ENCODE peak calls at places on chromosomes 6 and 20, in eight cellular contexts. Q, U, O, L, D, K, E and J are unnamed samples.

GRCh38 chr6:89146748-89147715 is 1.2 kb downstream of the PM20D2 start:
- DNase-seq in Q (no peak), U (peak), O (peak), L (peak), D (no peak), K (peak), E (no peak), J (no peak)

GRCh38 chr6:150491131-150491795 is 108.4 kb upstream of the PLEKHG1 start:
- DNase-seq in Q (no peak), U (no peak), O (peak), L (no peak), D (no peak), K (peak), E (no peak), J (no peak)

GRCh38 chr20:24785141-24785924 is 163.7 kb upstream of the CST7 start:
- DNase-seq in Q (no peak), U (no peak), O (no peak), L (no peak), D (no peak), K (peak), E (no peak), J (no peak)

GRCh38 chr20:6560978-6561377 is 206.5 kb upstream of the BMP2 start:
- DNase-seq in Q (no peak), U (peak), O (no peak), L (no peak), D (no peak), K (no peak), E (no peak), J (no peak)

GRCh38 chr20:18056174-18057105 is 1.3 kb downstream of the OVOL2 start:
- DNase-seq in Q (peak), U (peak), O (no peak), L (no peak), D (no peak), K (peak), E (peak), J (peak)

GRCh38 chr6:137025786-137026730 is 18.7 kb downstream of the IL20RA start:
- DNase-seq in Q (no peak), U (peak), O (no peak), L (no peak), D (no peak), K (no peak), E (peak), J (no peak)

GRCh38 chr6:150894935-150895686 is 29.6 kb downstream of the MTHFD1L start:
- DNase-seq in Q (no peak), U (no peak), O (no peak), L (no peak), D (no peak), K (no peak), E (no peak), J (no peak)

GRCh38 chr20:51091564-51092195 is 68.8 kb upstream of the KCNG1 start:
- DNase-seq in Q (no peak), U (no peak), O (no peak), L (no peak), D (no peak), K (no peak), E (no peak), J (no peak)

GRCh38 chr20:5719861-5720401 is 30.3 kb upstream of the SHLD1 start:
- DNase-seq in Q (no peak), U (peak), O (no peak), L (no peak), D (no peak), K (peak), E (no peak), J (no peak)

GRCh38 chr20:59631751-59632380 is 27.5 kb downstream of the PHACTR3 start:
- DNase-seq in Q (no peak), U (no peak), O (no peak), L (no peak), D (no peak), K (no peak), E (no peak), J (no peak)

GRCh38 chr20:9710685-9711084 is 128.2 kb downstream of the PAK5 start:
- DNase-seq in Q (no peak), U (no peak), O (no peak), L (no peak), D (no peak), K (no peak), E (no peak), J (no peak)

GRCh38 chr6:49342410-49342809 is 120.6 kb downstream of the MMUT start:
- DNase-seq in Q (no peak), U (no peak), O (no peak), L (no peak), D (no peak), K (no peak), E (no peak), J (peak)

GRCh38 chr20:57265649-57266250 is 691 bp downstream of the BMP7 start:
- DNase-seq in Q (no peak), U (no peak), O (no peak), L (no peak), D (no peak), K (peak), E (no peak), J (no peak)

GRCh38 chr6:84052204-84052882 is 18.8 kb downstream of the MRAP2 start:
- DNase-seq in Q (no peak), U (peak), O (no peak), L (peak), D (no peak), K (peak), E (no peak), J (peak)

GRCh38 chr20:31644701-31645100 is 7.0 kb downstream of the COX4I2 start:
- DNase-seq in Q (no peak), U (no peak), O (no peak), L (no peak), D (no peak), K (no peak), E (no peak), J (no peak)

GRCh38 chr6:138806889-138807288 is 11.0 kb downstream of the ECT2L start:
- DNase-seq in Q (no peak), U (peak), O (no peak), L (no peak), D (no peak), K (no peak), E (no peak), J (no peak)

GRCh38 chr20:25320035-25320800 is 70.4 kb downstream of the ABHD12 start:
- DNase-seq in Q (no peak), U (no peak), O (no peak), L (no peak), D (no peak), K (no peak), E (peak), J (no peak)

GRCh38 chr6:57297505-57297904 is 19.9 kb upstream of the PRIM2 start:
- DNase-seq in Q (no peak), U (no peak), O (no peak), L (no peak), D (no peak), K (no peak), E (no peak), J (no peak)

GRCh38 chr6:37042139-37042538 is 36.7 kb downstream of the FGD2 start:
- DNase-seq in Q (no peak), U (no peak), O (no peak), L (no peak), D (no peak), K (no peak), E (no peak), J (no peak)

GRCh38 chr6:87943191-87943590 is 104.5 kb upstream of the SPACA1 start:
- DNase-seq in Q (peak), U (no peak), O (no peak), L (no peak), D (no peak), K (no peak), E (no peak), J (no peak)

GRCh38 chr6:87941556-87942358 is 105.9 kb upstream of the SPACA1 start:
- DNase-seq in Q (no peak), U (no peak), O (no peak), L (no peak), D (no peak), K (no peak), E (no peak), J (no peak)

GRCh38 chr6:87945966-87946365 is 101.7 kb upstream of the SPACA1 start:
- DNase-seq in Q (no peak), U (no peak), O (no peak), L (no peak), D (no peak), K (no peak), E (no peak), J (no peak)

GRCh38 chr6:87945181-87945580 is 102.5 kb upstream of the SPACA1 start:
- DNase-seq in Q (no peak), U (no peak), O (no peak), L (no peak), D (no peak), K (no peak), E (no peak), J (no peak)

GRCh38 chr6:87944541-87944954 is 103.1 kb upstream of the SPACA1 start:
- DNase-seq in Q (no peak), U (peak), O (no peak), L (peak), D (no peak), K (peak), E (no peak), J (peak)
- TF ChIP-seq CTCF in Q (no peak), U (no peak), O (no peak), L (peak), D (no peak), K (peak), E (no peak), J (no peak)

GRCh38 chr20:53195882-53196610 is 223.9 kb downstream of the TSHZ2 start:
- DNase-seq in Q (no peak), U (no peak), O (no peak), L (no peak), D (no peak), K (no peak), E (no peak), J (no peak)
- TF ChIP-seq CTCF in Q (no peak), U (no peak), O (no peak), L (no peak), D (no peak), K (no peak), E (no peak), J (no peak)

GRCh38 chr6:166824880-166825250 is 131.5 kb downstream of the RNASET2 start:
- DNase-seq in Q (no peak), U (no peak), O (no peak), L (no peak), D (no peak), K (no peak), E (no peak), J (no peak)
- TF ChIP-seq CTCF in Q (no peak), U (no peak), O (no peak), L (no peak), D (no peak), K (no peak), E (no peak), J (no peak)

GRCh38 chr20:58558483-58559367 is 43.5 kb upstream of the APCDD1L start:
- DNase-seq in Q (no peak), U (no peak), O (no peak), L (no peak), D (no peak), K (no peak), E (no peak), J (no peak)
- TF ChIP-seq CTCF in Q (no peak), U (no peak), O (no peak), L (no peak), D (no peak), K (no peak), E (no peak), J (no peak)

DNA sequence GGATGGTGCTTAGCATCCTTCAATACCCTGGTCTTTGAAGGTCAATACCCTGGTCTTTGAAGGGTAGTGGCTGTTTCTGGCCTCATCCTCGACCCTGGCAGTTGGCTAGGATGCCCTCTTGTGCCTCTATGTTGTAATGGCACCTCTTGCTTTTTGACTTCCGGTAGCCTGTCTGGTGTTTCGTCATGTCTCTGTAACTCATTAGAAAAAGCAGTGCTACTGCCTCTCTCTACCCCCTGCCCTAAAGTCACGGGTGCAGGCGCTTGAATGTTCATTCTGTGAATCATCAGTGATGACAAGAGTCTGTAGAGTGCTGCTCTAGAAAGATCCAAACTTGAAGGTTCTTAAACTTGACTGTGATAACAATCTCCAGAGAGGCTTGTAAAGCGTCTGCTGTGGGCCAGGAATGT is 28.3 kb downstream of the RSPO4 start:
- DNase-seq in Q (peak), U (peak), O (peak), L (no peak), D (no peak), K (peak), E (peak), J (no peak)
- TF ChIP-seq CTCF in Q (peak), U (peak), O (peak), L (no peak), D (peak), K (peak), E (no peak), J (no peak)

DNA sequence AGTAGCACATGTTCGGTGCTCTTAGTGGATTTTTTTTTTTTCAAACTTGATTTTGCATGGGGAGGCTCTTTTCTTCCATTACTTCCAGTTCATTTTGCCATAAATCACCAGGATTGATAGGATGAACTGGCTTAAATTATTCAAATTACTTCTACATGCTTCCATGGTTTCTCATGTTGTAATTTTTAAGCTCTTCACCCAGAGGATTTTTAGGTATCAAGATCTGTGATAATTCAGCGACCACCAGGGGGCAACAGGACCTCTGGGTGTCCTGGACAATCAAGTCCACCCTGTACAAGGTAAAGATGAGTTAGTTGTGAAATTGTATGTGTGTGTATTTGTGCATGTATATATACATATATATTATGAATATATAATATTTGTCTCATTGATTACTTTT is 4.2 kb upstream of the EPHA7 start:
- DNase-seq in Q (no peak), U (peak), O (peak), L (no peak), D (no peak), K (peak), E (peak), J (peak)
- TF ChIP-seq CTCF in Q (no peak), U (peak), O (peak), L (peak), D (peak), K (peak), E (no peak), J (no peak)

GRCh38 chr6:42230320-42231034 is 12.8 kb upstream of the MRPS10 start:
- DNase-seq in Q (no peak), U (no peak), O (no peak), L (no peak), D (no peak), K (peak), E (no peak), J (no peak)
- TF ChIP-seq CTCF in Q (no peak), U (peak), O (peak), L (no peak), D (peak), K (peak), E (peak), J (no peak)